ENCODE peak calls at places on chromosomes 11 and 22, in five cellular contexts. G, Q, F, R and D are unnamed samples.

GRCh38 chr11:1055109-1055703 is 18.7 kb upstream of the MUC6 start:
- DNase-seq in Q (no peak), R (no peak), F (no peak), G (no peak), D (no peak)

GRCh38 chr11:65274734-65275682 is 13.2 kb downstream of the POLA2 start:
- DNase-seq in G (peak), R (peak), Q (peak), F (no peak), D (peak)

GRCh38 chr22:47071078-47071811 is 308.8 kb downstream of the TBC1D22A start:
- DNase-seq in R (no peak), G (no peak), F (no peak), Q (no peak), D (no peak)

GRCh38 chr22:38180841-38181452 is 683 bp downstream of the PLA2G6 start:
- DNase-seq in F (no peak), G (no peak), Q (peak), R (peak), D (peak)

GRCh38 chr11:125941606-125942275 is 4.1 kb upstream of the VSIG10L2 start:
- DNase-seq in Q (peak), R (peak), G (peak), F (no peak), D (peak)

GRCh38 chr22:43488031-43488892 is 76.4 kb downstream of the MPPED1 start:
- DNase-seq in G (no peak), R (no peak), Q (no peak), F (no peak), D (no peak)

GRCh38 chr11:126181939-126182730 is 29.3 kb downstream of the RPUSD4 start:
- DNase-seq in G (no peak), R (no peak), F (no peak), Q (no peak), D (no peak)

GRCh38 chr11:128726464-128727139 is 32.7 kb downstream of the FLI1 start:
- DNase-seq in F (no peak), G (no peak), Q (peak), R (no peak), D (peak)

GRCh38 chr11:108198833-108199232 is 23.6 kb downstream of the NPAT start:
- DNase-seq in G (no peak), R (no peak), F (no peak), Q (no peak), D (no peak)

GRCh38 chr11:1180947-1181391 is 23.2 kb downstream of the MUC5AC start:
- DNase-seq in G (no peak), F (no peak), Q (no peak), R (no peak), D (no peak)

GRCh38 chr11:75482931-75483469 is 42.7 kb downstream of the GDPD5 start:
- DNase-seq in Q (no peak), G (no peak), F (no peak), R (no peak), D (no peak)

GRCh38 chr11:10514210-10514609 is 26.8 kb downstream of the RNF141 start:
- DNase-seq in R (no peak), G (no peak), Q (no peak), F (no peak), D (no peak)

GRCh38 chr22:37740455-37741311 is 43.8 kb downstream of the TRIOBP start:
- DNase-seq in G (no peak), F (no peak), Q (no peak), R (no peak), D (no peak)

GRCh38 chr11:77269484-77270123 is 31.9 kb downstream of the GDPD4 start:
- DNase-seq in G (no peak), R (no peak), Q (no peak), F (no peak), D (no peak)

GRCh38 chr11:124669193-124669592 is 4.3 kb downstream of the SIAE start:
- DNase-seq in Q (peak), G (peak), R (peak), F (no peak), D (peak)

GRCh38 chr22:38025514-38025913 is 31.7 kb upstream of the PICK1 start:
- DNase-seq in Q (no peak), G (no peak), R (no peak), F (no peak), D (no peak)

GRCh38 chr11:101401245-101401644 is 182.6 kb downstream of the TRPC6 start:
- DNase-seq in Q (no peak), G (no peak), R (no peak), F (no peak), D (no peak)

GRCh38 chr22:20760084-20760483 is 13.8 kb upstream of the SERPIND1 start:
- DNase-seq in F (no peak), Q (no peak), G (no peak), R (no peak), D (no peak)

GRCh38 chr11:32154275-32154674 is 63.4 kb downstream of the RCN1 start:
- DNase-seq in F (no peak), R (peak), Q (peak), G (no peak), D (no peak)

GRCh38 chr22:19704355-19705015 is 9.8 kb upstream of the SEPTIN5 start:
- DNase-seq in R (no peak), G (no peak), F (no peak), Q (no peak), D (no peak)

GRCh38 chr11:120510406-120511115 is 987 bp upstream of the GRIK4 start:
- DNase-seq in Q (no peak), R (no peak), G (peak), F (no peak), D (no peak)

GRCh38 chr11:61011950-61012830 is 40.7 kb downstream of the CD6 start:
- DNase-seq in F (no peak), Q (no peak), G (no peak), R (no peak), D (peak)

GRCh38 chr22:20509344-20510047 is 2.1 kb downstream of the MED15 start:
- DNase-seq in R (peak), F (no peak), Q (peak), G (no peak), D (no peak)

GRCh38 chr11:103110406-103110805 is 1.2 kb downstream of the DYNC2H1 start:
- DNase-seq in R (no peak), F (no peak), Q (no peak), G (no peak), D (no peak)

GRCh38 chr11:108733479-108734116 is 68.7 kb downstream of the DDX10 start:
- DNase-seq in F (peak), Q (peak), G (no peak), R (no peak), D (peak)

GRCh38 chr11:821513-822371 is 3.0 kb downstream of the PNPLA2 start:
- DNase-seq in F (no peak), Q (no peak), G (no peak), R (no peak), D (no peak)

GRCh38 chr22:30892286-30892685 is 76.3 kb downstream of the MORC2 start:
- DNase-seq in G (no peak), Q (no peak), F (no peak), R (no peak), D (no peak)

DNA sequence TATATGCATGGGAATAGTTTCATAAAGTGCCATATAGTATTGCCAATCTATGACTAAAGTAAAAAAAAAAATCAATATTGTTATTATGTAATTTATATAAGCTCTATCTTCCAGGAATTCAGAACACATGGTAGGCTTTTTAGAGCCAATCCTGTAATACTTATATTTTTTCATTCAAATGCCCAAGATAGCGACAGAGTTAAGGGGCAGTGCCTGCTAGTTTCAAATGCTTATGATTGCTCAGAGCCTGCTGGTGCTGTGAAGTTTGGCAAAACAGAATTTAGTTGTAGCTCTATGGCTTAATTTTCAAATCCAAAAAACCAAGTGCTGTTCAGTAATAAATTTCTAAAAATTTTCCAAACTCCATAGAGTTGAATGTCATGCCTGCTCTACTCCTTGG is 39.0 kb upstream of the BLID start:
- DNase-seq in R (no peak), F (no peak), Q (no peak), G (no peak), D (no peak)
- TF ChIP-seq CTCF in R (no peak), F (no peak), Q (no peak), G (no peak), D (no peak)

GRCh38 chr11:2955896-2956476 is 26.8 kb upstream of the PHLDA2 start:
- DNase-seq in R (no peak), Q (no peak), F (no peak), G (no peak), D (no peak)
- TF ChIP-seq CTCF in R (no peak), Q (no peak), F (peak), G (no peak), D (no peak)

DNA sequence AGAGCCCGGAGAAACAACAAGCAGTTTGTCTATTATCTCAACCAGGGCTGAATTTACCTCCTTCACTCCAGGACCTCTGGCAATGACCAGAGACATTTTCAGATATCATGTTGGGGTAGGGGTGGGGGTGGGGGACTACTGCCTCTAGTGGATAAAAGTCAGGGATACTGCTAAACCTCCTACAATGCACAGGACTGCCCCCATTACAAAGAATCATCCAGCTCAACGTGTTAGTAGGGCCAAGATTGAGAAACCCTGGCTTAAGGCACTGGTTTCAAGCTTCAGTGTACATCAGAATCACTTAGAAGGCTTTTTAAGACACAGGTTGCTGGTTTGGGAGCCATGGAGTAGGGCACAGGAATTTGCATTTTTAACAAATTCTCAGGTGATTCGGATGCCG is 124.0 kb downstream of the APIP start:
- DNase-seq in R (no peak), Q (no peak), G (no peak), F (no peak), D (no peak)
- TF ChIP-seq CTCF in R (peak), Q (no peak), G (no peak), F (no peak), D (no peak)

GRCh38 chr11:74170694-74171629 is at the start of the genes C2CD3 and PPME1:
- DNase-seq in Q (peak), F (peak), R (peak), G (peak), D (peak)
- TF ChIP-seq CTCF in Q (no peak), F (peak), R (no peak), G (peak), D (no peak)

DNA sequence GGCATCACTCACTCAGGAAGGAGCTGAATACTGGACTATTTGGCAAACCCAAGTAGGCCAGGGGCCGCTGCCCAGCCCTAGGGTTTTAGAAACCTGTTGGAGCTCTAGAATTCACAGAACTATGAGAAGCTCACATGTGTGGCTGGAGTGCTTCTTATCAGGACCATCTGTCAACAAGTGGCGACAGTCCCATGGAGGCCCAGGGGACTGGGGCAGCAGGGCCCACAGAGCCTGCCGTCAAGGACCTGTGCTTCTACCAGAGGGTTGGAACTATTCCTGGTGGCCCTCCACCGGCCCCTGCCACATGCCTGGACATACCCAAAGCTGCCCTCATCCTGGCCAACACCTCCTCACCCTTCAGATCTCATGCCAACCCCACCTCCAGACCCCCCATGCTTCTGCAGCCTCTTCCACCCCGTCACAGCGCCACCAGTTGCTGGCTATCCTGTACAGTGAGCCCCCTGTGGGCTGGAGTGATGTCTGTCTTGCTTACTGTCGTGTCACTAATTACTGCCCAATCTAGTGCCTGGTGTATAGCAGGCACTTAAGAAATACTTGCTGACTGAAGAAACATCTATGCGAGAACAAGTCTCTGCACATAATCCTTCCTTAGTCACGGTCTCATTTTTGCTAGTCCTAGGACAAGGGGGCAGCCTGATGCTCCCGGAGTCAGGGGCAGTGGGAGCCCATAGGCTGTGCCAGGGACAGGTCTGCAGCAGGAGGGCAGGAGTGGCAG is 27.2 kb upstream of the RASL10A start:
- DNase-seq in R (no peak), G (no peak), Q (no peak), F (no peak), D (no peak)
- TF ChIP-seq CTCF in R (no peak), G (no peak), Q (no peak), F (no peak), D (no peak)

GRCh38 chr11:86802601-86803051 is 2.3 kb downstream of the PRSS23 start:
- DNase-seq in F (no peak), R (peak), Q (peak), G (no peak), D (no peak)
- TF ChIP-seq CTCF in F (peak), R (no peak), Q (no peak), G (peak), D (peak)

GRCh38 chr11:67252831-67253239 is 13.4 kb upstream of the GRK2 start:
- DNase-seq in R (peak), F (no peak), Q (no peak), G (peak), D (no peak)
- TF ChIP-seq CTCF in R (no peak), F (peak), Q (no peak), G (no peak), D (peak)